ENCODE peak calls at places on chromosomes 12 and 14, in eight cellular contexts. J is heart left ventricle, I is fibroblast of lung, K is skeletal muscle cell, Y is Panc1, D is tibial artery, A is WERI-Rb-1, E is breast epithelium. R is an unnamed sample.

GRCh38 chr12:22538336-22538735 is 6.0 kb downstream of the C2CD5 start:
- DNase-seq in K (no peak), I (peak; percentile 28), J (no peak), E (no peak), Y (no peak), D (no peak), A (no peak), R (no peak)

GRCh38 chr12:12387521-12387920 is 30.6 kb downstream of the BORCS5 start:
- DNase-seq in D (no peak), E (no peak), A (no peak), J (no peak), I (peak; percentile 75), Y (no peak), K (no peak), R (peak; percentile 33)

GRCh38 chr12:92144045-92144630 is 1.5 kb downstream of the BTG1 start:
- DNase-seq in D (peak; percentile 70), J (peak; percentile 79), E (peak; percentile 58), Y (no peak), K (peak; percentile 94), I (peak; percentile 96), A (peak; percentile 73), R (peak; percentile 96)

GRCh38 chr14:27181304-27181703 is 583.5 kb upstream of the NOVA1 start:
- DNase-seq in K (no peak), E (no peak), A (no peak), Y (no peak), J (no peak), D (no peak), I (no peak), R (no peak)

GRCh38 chr12:53236443-53237111 is 4.6 kb upstream of the RARG start:
- DNase-seq in E (no peak), A (no peak), D (no peak), K (no peak), I (no peak), Y (no peak), J (no peak), R (no peak)

GRCh38 chr12:78229491-78230209 is 399.0 kb downstream of the NAV3 start:
- DNase-seq in I (peak; percentile 54), A (peak; percentile 57), D (no peak), K (peak; percentile 12), E (no peak), J (no peak), Y (peak; percentile 30), R (peak; percentile 21)

GRCh38 chr14:59272633-59273032 is 84.2 kb downstream of the DAAM1 start:
- DNase-seq in A (no peak), K (no peak), I (no peak), D (no peak), E (no peak), Y (no peak), J (no peak), R (no peak)

GRCh38 chr14:91801358-91801757 is 66.0 kb downstream of the TC2N start:
- DNase-seq in E (no peak), A (no peak), Y (no peak), I (no peak), J (no peak), D (no peak), K (no peak), R (no peak)

DNA sequence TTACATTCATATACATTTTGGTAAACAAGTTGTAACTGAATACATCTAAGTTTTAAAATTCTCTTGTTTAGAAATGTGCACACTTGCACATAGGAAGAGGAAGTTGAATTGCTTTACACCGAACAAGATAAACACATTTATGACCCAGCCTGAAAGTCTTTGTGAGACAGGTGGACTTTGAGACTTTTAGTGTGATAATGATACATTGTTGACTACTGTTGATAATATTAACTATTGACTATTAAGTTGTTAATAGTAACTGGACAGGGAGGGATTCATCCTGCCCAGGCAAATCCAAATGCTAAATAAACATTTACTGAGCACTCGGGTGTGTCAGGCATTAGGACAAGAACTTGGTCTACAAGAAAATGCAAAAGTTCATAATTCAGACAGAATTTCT is 68.0 kb downstream of the AVPR1A start:
- DNase-seq in E (no peak), J (no peak), I (no peak), Y (no peak), D (no peak), K (no peak), A (no peak), R (no peak)
- H3K4me3 ChIP-seq in E (no peak overlapping the region), J (no peak overlapping the region), I (no peak overlapping the region), Y (no peak overlapping the region), D (no peak overlapping the region), K (no peak overlapping the region), A (no peak overlapping the region), R (no peak overlapping the region)

GRCh38 chr12:50506753-50507473 is 2.1 kb downstream of the DIP2B start:
- DNase-seq in J (no peak), K (no peak), E (no peak), Y (no peak), I (peak; percentile 23), D (no peak), A (no peak), R (no peak)
- H3K4me3 ChIP-seq in J (peak overlapping the region; percentile 72), K (no peak overlapping the region), E (peak overlapping the region; percentile 87), Y (peak overlapping the region; percentile 72), I (no peak overlapping the region), D (no peak overlapping the region), A (peak overlapping the region; percentile 94), R (peak overlapping the region; percentile 93)

GRCh38 chr12:41932028-41932427 is 212.6 kb downstream of the GXYLT1 start:
- DNase-seq in K (no peak), D (no peak), I (no peak), J (no peak), A (no peak), E (no peak), Y (no peak), R (no peak)
- H3K4me3 ChIP-seq in K (peak overlapping the region; percentile 45), D (peak overlapping the region; percentile 63), I (no peak overlapping the region), J (peak overlapping the region; percentile 38), A (no peak overlapping the region), E (peak overlapping the region; percentile 47), Y (peak overlapping the region; percentile 42), R (peak overlapping the region; percentile 22)

GRCh38 chr12:793037-793436 is 40.7 kb downstream of the WNK1 start:
- DNase-seq in Y (no peak), K (no peak), J (no peak), E (no peak), A (no peak), I (no peak), D (no peak), R (no peak)

GRCh38 chr12:795305-795704 is 42.9 kb downstream of the WNK1 start:
- DNase-seq in D (no peak), E (no peak), K (no peak), I (no peak), Y (no peak), A (no peak), J (no peak), R (no peak)

GRCh38 chr12:790608-791007 is 38.2 kb downstream of the WNK1 start:
- DNase-seq in D (no peak), I (no peak), Y (no peak), J (no peak), A (no peak), E (no peak), K (no peak), R (no peak)

GRCh38 chr12:788288-788687 is 35.9 kb downstream of the WNK1 start:
- DNase-seq in D (no peak), K (no peak), E (no peak), I (no peak), J (no peak), Y (no peak), A (no peak), R (no peak)

DNA sequence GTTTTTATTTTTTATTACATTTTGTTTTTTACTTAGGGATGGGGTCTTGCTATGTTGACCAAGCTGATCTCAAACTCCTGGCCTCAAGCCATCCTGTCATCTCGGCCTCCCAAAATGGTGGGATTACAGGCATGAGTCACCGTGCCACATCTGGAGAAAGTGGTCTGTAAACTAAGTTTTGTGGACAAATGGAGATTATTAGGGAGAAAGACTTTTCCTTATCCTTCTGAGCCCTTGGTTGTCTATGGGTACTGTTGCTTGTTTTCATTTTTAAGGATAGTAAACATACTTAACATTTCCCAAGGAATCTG is 37.8 kb downstream of the WNK1 start:
- DNase-seq in A (no peak), K (no peak), E (no peak), D (no peak), I (no peak), Y (no peak), J (no peak), R (no peak)
- H3K4me3 ChIP-seq in A (no peak overlapping the region), K (no peak overlapping the region), E (no peak overlapping the region), D (no peak overlapping the region), I (no peak overlapping the region), Y (no peak overlapping the region), J (no peak overlapping the region), R (no peak overlapping the region)

DNA sequence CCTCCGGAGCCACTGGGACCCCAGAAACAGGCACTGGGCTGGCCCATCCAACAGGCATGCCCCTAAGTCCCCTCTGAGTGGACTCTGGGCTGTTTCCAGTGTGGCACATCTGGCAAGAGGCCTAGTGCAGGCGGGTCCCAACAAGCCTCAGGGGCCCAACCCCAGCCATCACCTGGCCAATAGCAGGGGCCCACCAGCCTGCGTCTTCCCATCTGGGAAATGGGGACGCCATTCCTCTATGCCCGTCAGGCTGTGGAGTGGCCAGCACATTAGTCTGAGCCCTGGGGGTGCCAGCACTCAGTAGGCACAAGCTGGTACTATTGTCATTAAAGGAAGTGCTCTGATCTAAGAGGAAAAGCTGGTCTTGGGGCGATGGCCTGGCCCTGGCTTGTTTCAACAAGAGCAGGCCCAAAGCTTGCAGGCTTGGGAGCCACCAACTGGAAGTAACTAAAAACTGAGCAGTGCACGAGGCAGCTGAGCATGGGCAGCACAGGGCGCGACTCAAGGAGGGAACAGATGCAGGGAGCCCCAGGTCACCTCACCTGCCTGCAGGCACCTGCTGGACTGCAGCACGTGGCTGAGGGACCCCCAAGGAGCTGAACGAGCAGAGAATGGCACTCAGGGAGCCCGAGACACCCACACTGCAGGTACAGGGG is 8.4 kb downstream of the DEGS2 start:
- DNase-seq in K (no peak), E (no peak), D (no peak), A (no peak), I (no peak), Y (no peak), J (no peak), R (no peak)
- H3K4me3 ChIP-seq in K (no peak overlapping the region), E (no peak overlapping the region), D (no peak overlapping the region), A (no peak overlapping the region), I (no peak overlapping the region), Y (no peak overlapping the region), J (no peak overlapping the region), R (no peak overlapping the region)

GRCh38 chr14:76413962-76414665 is 38.2 kb downstream of the ESRRB start:
- DNase-seq in D (no peak), E (no peak), I (no peak), K (no peak), Y (no peak), A (no peak), J (no peak), R (no peak)
- H3K4me3 ChIP-seq in D (no peak overlapping the region), E (no peak overlapping the region), I (no peak overlapping the region), K (no peak overlapping the region), Y (no peak overlapping the region), A (no peak overlapping the region), J (no peak overlapping the region), R (no peak overlapping the region)

GRCh38 chr12:49133014-49133413 is 1.8 kb upstream of the TUBA1B start:
- DNase-seq in A (peak; percentile 37), J (no peak), E (no peak), K (no peak), I (no peak), Y (no peak), D (no peak), R (no peak)
- H3K4me3 ChIP-seq in A (peak overlapping the region; percentile 61), J (peak overlapping the region; percentile 100), E (no peak overlapping the region), K (peak overlapping the region; percentile 15), I (peak overlapping the region; percentile 2), Y (peak overlapping the region; percentile 75), D (peak overlapping the region; percentile 100), R (peak overlapping the region; percentile 47)

R was measured in HFF-Myc.